ENCODE peak calls at places on chromosomes 2 and 18, in nine cellular contexts. One of them, this sample, is unnamed.

GRCh38 chr2:58731488-58731869 is 490.4 kb upstream of the FANCL start:
- DNase-seq in A549: no peak
- DNase-seq in GM12892: no peak
- DNase-seq in ovary: no peak
- DNase-seq in adrenal gland: no peak
- DNase-seq in breast epithelium: no peak
- DNase-seq in gastrocnemius medialis: no peak
- DNase-seq in uterus: no peak
- DNase-seq in HCT116: no peak
- DNase-seq in this sample: peak

GRCh38 chr2:96117701-96118588 is 1.6 kb upstream of the ADRA2B start:
- DNase-seq in GM12892: no peak
- DNase-seq in HCT116: no peak
- DNase-seq in ovary: no peak
- DNase-seq in breast epithelium: no peak
- DNase-seq in A549: no peak
- DNase-seq in uterus: no peak
- DNase-seq in adrenal gland: no peak
- DNase-seq in gastrocnemius medialis: no peak
- DNase-seq in this sample: no peak

GRCh38 chr2:212147921-212148513 is 390.6 kb downstream of the ERBB4 start:
- DNase-seq in gastrocnemius medialis: no peak
- DNase-seq in uterus: no peak
- DNase-seq in GM12892: no peak
- DNase-seq in ovary: no peak
- DNase-seq in breast epithelium: no peak
- DNase-seq in A549: peak
- DNase-seq in adrenal gland: no peak
- DNase-seq in HCT116: no peak
- DNase-seq in this sample: peak

GRCh38 chr2:46029332-46029811 is 267.8 kb upstream of the EPAS1 start:
- DNase-seq in gastrocnemius medialis: no peak
- DNase-seq in adrenal gland: no peak
- DNase-seq in uterus: no peak
- DNase-seq in A549: peak
- DNase-seq in HCT116: no peak
- DNase-seq in ovary: no peak
- DNase-seq in breast epithelium: no peak
- DNase-seq in GM12892: no peak
- DNase-seq in this sample: no peak

GRCh38 chr2:21754164-21754788 is 630.5 kb downstream of the TDRD15 start:
- DNase-seq in GM12892: no peak
- DNase-seq in uterus: no peak
- DNase-seq in A549: no peak
- DNase-seq in breast epithelium: no peak
- DNase-seq in ovary: no peak
- DNase-seq in HCT116: no peak
- DNase-seq in gastrocnemius medialis: no peak
- DNase-seq in adrenal gland: no peak
- DNase-seq in this sample: no peak

GRCh38 chr18:58603365-58604067 is 25.4 kb downstream of the ALPK2 start:
- DNase-seq in ovary: no peak
- DNase-seq in adrenal gland: no peak
- DNase-seq in HCT116: no peak
- DNase-seq in uterus: no peak
- DNase-seq in breast epithelium: no peak
- DNase-seq in A549: no peak
- DNase-seq in GM12892: no peak
- DNase-seq in gastrocnemius medialis: no peak
- DNase-seq in this sample: no peak

GRCh38 chr2:9252002-9252357 is 45.4 kb downstream of the ASAP2 start:
- DNase-seq in uterus: no peak
- DNase-seq in adrenal gland: peak
- DNase-seq in ovary: no peak
- DNase-seq in HCT116: no peak
- DNase-seq in breast epithelium: no peak
- DNase-seq in GM12892: no peak
- DNase-seq in A549: peak
- DNase-seq in gastrocnemius medialis: no peak
- DNase-seq in this sample: no peak

GRCh38 chr2:625415-626135 is 51.6 kb downstream of the TMEM18 start:
- DNase-seq in A549: no peak
- DNase-seq in GM12892: no peak
- DNase-seq in HCT116: no peak
- DNase-seq in ovary: no peak
- DNase-seq in adrenal gland: no peak
- DNase-seq in breast epithelium: no peak
- DNase-seq in uterus: no peak
- DNase-seq in gastrocnemius medialis: no peak
- DNase-seq in this sample: no peak

GRCh38 chr2:27428978-27429541 is 629 bp downstream of the NRBP1 start:
- DNase-seq in breast epithelium: peak
- DNase-seq in adrenal gland: peak
- DNase-seq in HCT116: peak
- DNase-seq in gastrocnemius medialis: peak
- DNase-seq in ovary: peak
- DNase-seq in GM12892: peak
- DNase-seq in A549: peak
- DNase-seq in uterus: peak
- DNase-seq in this sample: peak

GRCh38 chr2:226130192-226130591 is 669.4 kb downstream of the IRS1 start:
- DNase-seq in HCT116: no peak
- DNase-seq in A549: no peak
- DNase-seq in breast epithelium: no peak
- DNase-seq in adrenal gland: no peak
- DNase-seq in gastrocnemius medialis: no peak
- DNase-seq in uterus: no peak
- DNase-seq in GM12892: no peak
- DNase-seq in ovary: no peak
- DNase-seq in this sample: no peak

GRCh38 chr2:142877265-142877756 is at the start of gene KYNU:
- DNase-seq in HCT116: no peak
- DNase-seq in breast epithelium: no peak
- DNase-seq in gastrocnemius medialis: no peak
- DNase-seq in uterus: no peak
- DNase-seq in GM12892: no peak
- DNase-seq in A549: peak
- DNase-seq in ovary: no peak
- DNase-seq in adrenal gland: no peak
- DNase-seq in this sample: no peak

GRCh38 chr2:108855194-108855593 is 68.6 kb downstream of the CCDC138 start:
- DNase-seq in breast epithelium: no peak
- DNase-seq in gastrocnemius medialis: no peak
- DNase-seq in ovary: no peak
- DNase-seq in adrenal gland: no peak
- DNase-seq in uterus: no peak
- DNase-seq in A549: peak
- DNase-seq in GM12892: no peak
- DNase-seq in HCT116: no peak
- DNase-seq in this sample: no peak

GRCh38 chr2:220417503-220417902 is 790.1 kb downstream of the SLC4A3 start:
- DNase-seq in gastrocnemius medialis: no peak
- DNase-seq in HCT116: no peak
- DNase-seq in A549: no peak
- DNase-seq in GM12892: no peak
- DNase-seq in adrenal gland: no peak
- DNase-seq in uterus: no peak
- DNase-seq in breast epithelium: no peak
- DNase-seq in ovary: no peak
- DNase-seq in this sample: no peak

GRCh38 chr2:84302513-84303412 is 156.3 kb downstream of the SUCLG1 start:
- DNase-seq in breast epithelium: no peak
- DNase-seq in ovary: no peak
- DNase-seq in A549: peak
- DNase-seq in uterus: no peak
- DNase-seq in HCT116: peak
- DNase-seq in adrenal gland: peak
- DNase-seq in gastrocnemius medialis: no peak
- DNase-seq in GM12892: peak
- DNase-seq in this sample: peak

GRCh38 chr2:104885119-104885777 is 31.3 kb downstream of the POU3F3 start:
- DNase-seq in adrenal gland: no peak
- DNase-seq in ovary: no peak
- DNase-seq in A549: no peak
- DNase-seq in gastrocnemius medialis: no peak
- DNase-seq in HCT116: no peak
- DNase-seq in GM12892: no peak
- DNase-seq in uterus: no peak
- DNase-seq in breast epithelium: no peak
- DNase-seq in this sample: no peak

GRCh38 chr2:71812736-71813135 is 334.9 kb downstream of the CYP26B1 start:
- DNase-seq in A549: no peak
- DNase-seq in adrenal gland: no peak
- DNase-seq in ovary: no peak
- DNase-seq in breast epithelium: no peak
- DNase-seq in HCT116: no peak
- DNase-seq in GM12892: no peak
- DNase-seq in uterus: no peak
- DNase-seq in gastrocnemius medialis: no peak
- DNase-seq in this sample: no peak

GRCh38 chr2:181586569-181587076 is 70.3 kb downstream of the CERKL start:
- DNase-seq in GM12892: no peak
- DNase-seq in uterus: no peak
- DNase-seq in A549: peak
- DNase-seq in ovary: no peak
- DNase-seq in HCT116: no peak
- DNase-seq in gastrocnemius medialis: no peak
- DNase-seq in adrenal gland: no peak
- DNase-seq in breast epithelium: no peak
- DNase-seq in this sample: no peak

GRCh38 chr2:234840336-234840735 is 111.5 kb upstream of the SH3BP4 start:
- DNase-seq in A549: peak
- DNase-seq in gastrocnemius medialis: no peak
- DNase-seq in adrenal gland: peak
- DNase-seq in uterus: peak
- DNase-seq in ovary: peak
- DNase-seq in GM12892: no peak
- DNase-seq in breast epithelium: no peak
- DNase-seq in HCT116: peak
- DNase-seq in this sample: no peak

GRCh38 chr18:58528011-58528367 is 100.9 kb downstream of the ALPK2 start:
- DNase-seq in adrenal gland: no peak
- DNase-seq in A549: no peak
- DNase-seq in gastrocnemius medialis: no peak
- DNase-seq in GM12892: no peak
- DNase-seq in uterus: no peak
- DNase-seq in HCT116: no peak
- DNase-seq in breast epithelium: no peak
- DNase-seq in ovary: no peak
- DNase-seq in this sample: no peak

GRCh38 chr2:218908721-218909619 is 28.3 kb downstream of the WNT10A start:
- DNase-seq in uterus: peak
- DNase-seq in gastrocnemius medialis: peak
- DNase-seq in breast epithelium: peak
- DNase-seq in adrenal gland: peak
- DNase-seq in HCT116: peak
- DNase-seq in GM12892: peak
- DNase-seq in A549: peak
- DNase-seq in ovary: peak
- DNase-seq in this sample: peak
- TF ChIP-seq POLR2A in uterus: no peak
- TF ChIP-seq POLR2A in gastrocnemius medialis: no peak
- TF ChIP-seq POLR2A in breast epithelium: no peak
- TF ChIP-seq POLR2A in adrenal gland: no peak
- TF ChIP-seq POLR2A in HCT116: peak
- TF ChIP-seq POLR2A in GM12892: peak
- TF ChIP-seq POLR2A in A549: peak
- TF ChIP-seq POLR2A in ovary: no peak
- TF ChIP-seq POLR2A in this sample: peak

GRCh38 chr2:25417715-25418369 is 76.1 kb upstream of the DNMT3A start:
- DNase-seq in GM12892: no peak
- DNase-seq in adrenal gland: no peak
- DNase-seq in gastrocnemius medialis: no peak
- DNase-seq in A549: peak
- DNase-seq in ovary: no peak
- DNase-seq in uterus: no peak
- DNase-seq in breast epithelium: no peak
- DNase-seq in HCT116: peak
- DNase-seq in this sample: peak

GRCh38 chr2:25419678-25420242 is 78.0 kb upstream of the DNMT3A start:
- DNase-seq in GM12892: peak
- DNase-seq in uterus: no peak
- DNase-seq in ovary: no peak
- DNase-seq in breast epithelium: no peak
- DNase-seq in A549: no peak
- DNase-seq in HCT116: no peak
- DNase-seq in gastrocnemius medialis: no peak
- DNase-seq in adrenal gland: no peak
- DNase-seq in this sample: no peak

GRCh38 chr2:25421289-25421688 is 79.6 kb upstream of the DNMT3A start:
- DNase-seq in adrenal gland: no peak
- DNase-seq in GM12892: no peak
- DNase-seq in gastrocnemius medialis: no peak
- DNase-seq in breast epithelium: no peak
- DNase-seq in uterus: no peak
- DNase-seq in HCT116: no peak
- DNase-seq in ovary: no peak
- DNase-seq in A549: no peak
- DNase-seq in this sample: no peak

GRCh38 chr2:25420820-25421237 is 79.1 kb upstream of the DNMT3A start:
- DNase-seq in GM12892: no peak
- DNase-seq in gastrocnemius medialis: no peak
- DNase-seq in ovary: no peak
- DNase-seq in breast epithelium: no peak
- DNase-seq in uterus: no peak
- DNase-seq in adrenal gland: no peak
- DNase-seq in HCT116: no peak
- DNase-seq in A549: no peak
- DNase-seq in this sample: no peak

GRCh38 chr2:25418944-25419677 is 77.4 kb upstream of the DNMT3A start:
- DNase-seq in A549: no peak
- DNase-seq in ovary: no peak
- DNase-seq in GM12892: no peak
- DNase-seq in gastrocnemius medialis: no peak
- DNase-seq in breast epithelium: no peak
- DNase-seq in adrenal gland: no peak
- DNase-seq in uterus: no peak
- DNase-seq in HCT116: no peak
- DNase-seq in this sample: no peak
- TF ChIP-seq POLR2A in A549: no peak
- TF ChIP-seq POLR2A in ovary: no peak
- TF ChIP-seq POLR2A in GM12892: peak
- TF ChIP-seq POLR2A in gastrocnemius medialis: no peak
- TF ChIP-seq POLR2A in breast epithelium: no peak
- TF ChIP-seq POLR2A in adrenal gland: no peak
- TF ChIP-seq POLR2A in uterus: no peak
- TF ChIP-seq POLR2A in HCT116: no peak
- TF ChIP-seq POLR2A in this sample: no peak

GRCh38 chr2:223210489-223210888 is 158.5 kb downstream of the KCNE4 start:
- DNase-seq in A549: no peak
- DNase-seq in GM12892: no peak
- DNase-seq in HCT116: no peak
- DNase-seq in breast epithelium: no peak
- DNase-seq in gastrocnemius medialis: no peak
- DNase-seq in adrenal gland: no peak
- DNase-seq in ovary: no peak
- DNase-seq in uterus: no peak
- DNase-seq in this sample: no peak
- TF ChIP-seq POLR2A in A549: no peak
- TF ChIP-seq POLR2A in GM12892: no peak
- TF ChIP-seq POLR2A in HCT116: no peak
- TF ChIP-seq POLR2A in breast epithelium: no peak
- TF ChIP-seq POLR2A in gastrocnemius medialis: no peak
- TF ChIP-seq POLR2A in adrenal gland: no peak
- TF ChIP-seq POLR2A in ovary: no peak
- TF ChIP-seq POLR2A in uterus: no peak
- TF ChIP-seq POLR2A in this sample: no peak

GRCh38 chr18:22432672-22433137 is 15.0 kb upstream of the CTAGE1 start:
- DNase-seq in HCT116: peak
- DNase-seq in breast epithelium: peak
- DNase-seq in adrenal gland: peak
- DNase-seq in ovary: peak
- DNase-seq in uterus: peak
- DNase-seq in gastrocnemius medialis: peak
- DNase-seq in GM12892: no peak
- DNase-seq in A549: peak
- DNase-seq in this sample: no peak
- TF ChIP-seq POLR2A in HCT116: no peak
- TF ChIP-seq POLR2A in breast epithelium: no peak
- TF ChIP-seq POLR2A in adrenal gland: no peak
- TF ChIP-seq POLR2A in ovary: no peak
- TF ChIP-seq POLR2A in uterus: no peak
- TF ChIP-seq POLR2A in gastrocnemius medialis: no peak
- TF ChIP-seq POLR2A in GM12892: no peak
- TF ChIP-seq POLR2A in A549: no peak
- TF ChIP-seq POLR2A in this sample: no peak

This sample was measured in erythroblast.